ENCODE peak calls at places on chromosomes 1 and 21, in six cellular contexts. One of them, this sample, is unnamed.
A peak's percentile ranks its signal among the peaks of the same experiment; 100 is the strongest.

GRCh38 chr1:25169610-25170009 is 62.7 kb downstream of the SYF2 start:
- DNase-seq in breast epithelium: no peak
- DNase-seq in upper lobe of right lung: no peak
- DNase-seq in PC-3: no peak
- DNase-seq in right cardiac atrium: no peak
- DNase-seq in A549: no peak
- DNase-seq in this sample: no peak

GRCh38 chr1:107449326-107449725 is 308.5 kb downstream of the NTNG1 start:
- DNase-seq in breast epithelium: no peak
- DNase-seq in upper lobe of right lung: no peak
- DNase-seq in PC-3: no peak
- DNase-seq in right cardiac atrium: no peak
- DNase-seq in A549: no peak
- DNase-seq in this sample: no peak

GRCh38 chr1:165303415-165303814 is 53.1 kb downstream of the LMX1A start:
- DNase-seq in breast epithelium: no peak
- DNase-seq in upper lobe of right lung: no peak
- DNase-seq in PC-3: no peak
- DNase-seq in right cardiac atrium: no peak
- DNase-seq in A549: no peak
- DNase-seq in this sample: no peak

GRCh38 chr1:212650228-212650627 is 41.7 kb downstream of the ATF3 start:
- DNase-seq in breast epithelium: no peak
- DNase-seq in upper lobe of right lung: no peak
- DNase-seq in PC-3: no peak
- DNase-seq in right cardiac atrium: no peak
- DNase-seq in A549: no peak
- DNase-seq in this sample: peak; percentile 36

GRCh38 chr1:56972971-56973370 is 7.2 kb upstream of the C8B start:
- DNase-seq in breast epithelium: no peak
- DNase-seq in upper lobe of right lung: no peak
- DNase-seq in PC-3: no peak
- DNase-seq in right cardiac atrium: no peak
- DNase-seq in A549: no peak
- DNase-seq in this sample: no peak

GRCh38 chr1:113818585-113818984 is 6.3 kb upstream of the RSBN1 start:
- DNase-seq in breast epithelium: no peak
- DNase-seq in upper lobe of right lung: no peak
- DNase-seq in PC-3: no peak
- DNase-seq in right cardiac atrium: no peak
- DNase-seq in A549: no peak
- DNase-seq in this sample: no peak

GRCh38 chr1:231924183-231924582 is 297.6 kb downstream of the DISC1 start:
- DNase-seq in breast epithelium: no peak
- DNase-seq in upper lobe of right lung: no peak
- DNase-seq in PC-3: no peak
- DNase-seq in right cardiac atrium: no peak
- DNase-seq in A549: no peak
- DNase-seq in this sample: no peak

GRCh38 chr1:234656070-234656875 is 46.3 kb upstream of the IRF2BP2 start:
- DNase-seq in breast epithelium: no peak
- DNase-seq in upper lobe of right lung: no peak
- DNase-seq in PC-3: no peak
- DNase-seq in right cardiac atrium: no peak
- DNase-seq in A549: no peak
- DNase-seq in this sample: no peak

GRCh38 chr1:45792744-45793143 is 10.7 kb upstream of the MAST2 start:
- DNase-seq in breast epithelium: no peak
- DNase-seq in upper lobe of right lung: no peak
- DNase-seq in PC-3: no peak
- DNase-seq in right cardiac atrium: no peak
- DNase-seq in A549: no peak
- DNase-seq in this sample: no peak

GRCh38 chr1:17307946-17308345 is at the start of gene PADI4:
- DNase-seq in breast epithelium: no peak
- DNase-seq in upper lobe of right lung: no peak
- DNase-seq in PC-3: no peak
- DNase-seq in right cardiac atrium: no peak
- DNase-seq in A549: no peak
- DNase-seq in this sample: no peak

GRCh38 chr1:182617734-182618288 is 13.6 kb upstream of the RGS16 start:
- DNase-seq in breast epithelium: no peak
- DNase-seq in upper lobe of right lung: no peak
- DNase-seq in PC-3: no peak
- DNase-seq in right cardiac atrium: no peak
- DNase-seq in A549: no peak
- DNase-seq in this sample: peak; percentile 76

GRCh38 chr1:194024659-194025058 is 838.2 kb upstream of the B3GALT2 start:
- DNase-seq in breast epithelium: no peak
- DNase-seq in upper lobe of right lung: no peak
- DNase-seq in PC-3: peak; percentile 44
- DNase-seq in right cardiac atrium: no peak
- DNase-seq in A549: no peak
- DNase-seq in this sample: peak; percentile 92

GRCh38 chr1:196209265-196209664 is 399.0 kb downstream of the KCNT2 start:
- DNase-seq in breast epithelium: no peak
- DNase-seq in upper lobe of right lung: no peak
- DNase-seq in PC-3: no peak
- DNase-seq in right cardiac atrium: no peak
- DNase-seq in A549: no peak
- DNase-seq in this sample: no peak

GRCh38 chr1:39969048-39969447 is 14.1 kb downstream of the MFSD2A start:
- DNase-seq in breast epithelium: no peak
- DNase-seq in upper lobe of right lung: peak; percentile 73
- DNase-seq in PC-3: no peak
- DNase-seq in right cardiac atrium: no peak
- DNase-seq in A549: no peak
- DNase-seq in this sample: peak; percentile 79

GRCh38 chr1:154190550-154190949 is 1.4 kb downstream of the TPM3 start:
- DNase-seq in breast epithelium: no peak
- DNase-seq in upper lobe of right lung: no peak
- DNase-seq in PC-3: peak; percentile 39
- DNase-seq in right cardiac atrium: no peak
- DNase-seq in A549: no peak
- DNase-seq in this sample: no peak

GRCh38 chr1:197440730-197441129 is 172.7 kb downstream of the CRB1 start:
- DNase-seq in breast epithelium: no peak
- DNase-seq in upper lobe of right lung: no peak
- DNase-seq in PC-3: no peak
- DNase-seq in right cardiac atrium: peak; percentile 28
- DNase-seq in A549: no peak
- DNase-seq in this sample: no peak

DNA sequence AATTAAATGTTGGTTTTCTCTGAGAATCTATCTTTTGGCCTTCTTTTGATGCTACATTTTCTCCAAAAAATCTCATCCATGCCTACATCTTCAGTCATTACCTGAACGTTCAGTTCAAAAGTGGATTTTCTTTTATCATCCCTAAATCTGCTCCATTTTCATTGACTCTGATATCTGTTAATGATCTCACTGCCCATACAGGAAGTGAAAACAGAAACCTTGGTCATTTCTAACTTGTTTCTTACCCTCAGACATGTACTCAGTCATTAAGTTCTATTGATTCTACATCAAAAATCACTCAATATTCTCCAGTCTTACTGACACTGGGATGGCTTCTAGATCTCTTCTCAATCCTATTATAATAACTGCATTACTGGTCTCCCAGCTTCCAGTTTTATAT is 22.7 kb downstream of the PRKACB start:
- DNase-seq in breast epithelium: no peak
- DNase-seq in upper lobe of right lung: no peak
- DNase-seq in PC-3: no peak
- DNase-seq in right cardiac atrium: no peak
- DNase-seq in A549: no peak
- DNase-seq in this sample: no peak
- H3K4me3 ChIP-seq in breast epithelium: no peak overlapping the region
- H3K4me3 ChIP-seq in upper lobe of right lung: no peak overlapping the region
- H3K4me3 ChIP-seq in PC-3: no peak overlapping the region
- H3K4me3 ChIP-seq in right cardiac atrium: no peak overlapping the region
- H3K4me3 ChIP-seq in A549: no peak overlapping the region
- H3K4me3 ChIP-seq in this sample: no peak overlapping the region

GRCh38 chr1:243490748-243491686 is 235.2 kb downstream of the SDCCAG8 start:
- DNase-seq in breast epithelium: no peak
- DNase-seq in upper lobe of right lung: no peak
- DNase-seq in PC-3: no peak
- DNase-seq in right cardiac atrium: no peak
- DNase-seq in A549: no peak
- DNase-seq in this sample: no peak

GRCh38 chr1:243495032-243495431 is 239.2 kb downstream of the SDCCAG8 start:
- DNase-seq in breast epithelium: no peak
- DNase-seq in upper lobe of right lung: no peak
- DNase-seq in PC-3: no peak
- DNase-seq in right cardiac atrium: no peak
- DNase-seq in A549: no peak
- DNase-seq in this sample: no peak

GRCh38 chr1:243495442-243496172 is 239.8 kb downstream of the SDCCAG8 start:
- DNase-seq in breast epithelium: no peak
- DNase-seq in upper lobe of right lung: no peak
- DNase-seq in PC-3: no peak
- DNase-seq in right cardiac atrium: peak; percentile 71
- DNase-seq in A549: no peak
- DNase-seq in this sample: no peak

GRCh38 chr1:243496173-243496553 is 240.3 kb downstream of the SDCCAG8 start:
- DNase-seq in breast epithelium: no peak
- DNase-seq in upper lobe of right lung: peak; percentile 74
- DNase-seq in PC-3: no peak
- DNase-seq in right cardiac atrium: peak; percentile 82
- DNase-seq in A549: no peak
- DNase-seq in this sample: no peak

DNA sequence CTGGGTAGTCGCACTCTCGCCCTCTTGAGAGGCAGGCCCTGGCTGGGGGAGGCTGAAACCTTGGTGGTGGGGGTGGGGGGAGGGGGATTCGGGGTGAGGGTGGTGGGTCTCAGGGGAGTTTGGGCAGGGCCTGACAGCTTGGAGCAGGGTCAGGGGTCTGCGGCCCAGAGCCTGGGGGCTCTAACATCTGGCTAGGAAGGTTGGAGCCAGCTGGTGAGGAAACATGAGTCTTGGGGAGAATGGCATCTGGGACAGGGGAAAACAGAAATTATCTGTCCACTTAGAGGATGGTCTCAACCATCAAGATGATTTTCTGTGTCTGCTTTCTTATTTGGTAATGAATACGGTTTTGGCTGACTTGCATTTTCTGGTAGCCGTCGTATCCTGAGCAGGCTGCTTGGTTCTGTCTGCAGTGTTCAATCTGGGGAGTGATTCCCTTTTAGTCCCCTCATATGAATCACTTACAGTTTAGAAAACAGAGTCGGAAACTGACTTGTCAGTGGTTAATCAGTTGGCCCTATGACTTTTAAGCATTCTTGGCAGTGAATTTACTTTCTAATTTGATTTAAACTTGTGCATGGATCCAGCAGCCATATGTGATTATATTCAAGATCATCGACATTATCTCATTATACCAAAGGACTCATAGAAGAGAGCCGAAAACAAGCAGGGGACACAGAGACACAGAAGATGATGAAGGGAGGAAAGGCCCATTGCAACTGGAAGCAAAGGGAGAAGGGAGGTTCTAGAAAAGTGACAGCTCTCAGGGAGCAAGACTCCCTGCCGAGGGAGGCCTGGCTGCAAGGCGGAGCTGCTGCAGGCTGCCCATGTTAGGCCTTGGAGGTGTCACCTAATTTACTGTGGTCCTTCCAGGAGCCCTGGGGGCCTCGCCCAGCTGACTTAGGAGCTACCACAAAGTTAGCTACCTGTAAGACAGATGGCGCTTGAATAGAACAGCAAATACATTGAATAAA is 237.6 kb downstream of the SDCCAG8 start:
- DNase-seq in breast epithelium: no peak
- DNase-seq in upper lobe of right lung: no peak
- DNase-seq in PC-3: no peak
- DNase-seq in right cardiac atrium: no peak
- DNase-seq in A549: no peak
- DNase-seq in this sample: no peak
- H3K4me3 ChIP-seq in breast epithelium: no peak overlapping the region
- H3K4me3 ChIP-seq in upper lobe of right lung: no peak overlapping the region
- H3K4me3 ChIP-seq in PC-3: no peak overlapping the region
- H3K4me3 ChIP-seq in right cardiac atrium: no peak overlapping the region
- H3K4me3 ChIP-seq in A549: no peak overlapping the region
- H3K4me3 ChIP-seq in this sample: no peak overlapping the region

GRCh38 chr1:74271503-74271902 is 36.3 kb downstream of the TNNI3K start:
- DNase-seq in breast epithelium: no peak
- DNase-seq in upper lobe of right lung: no peak
- DNase-seq in PC-3: no peak
- DNase-seq in right cardiac atrium: no peak
- DNase-seq in A549: no peak
- DNase-seq in this sample: no peak
- H3K4me3 ChIP-seq in breast epithelium: no peak overlapping the region
- H3K4me3 ChIP-seq in upper lobe of right lung: no peak overlapping the region
- H3K4me3 ChIP-seq in PC-3: no peak overlapping the region
- H3K4me3 ChIP-seq in right cardiac atrium: no peak overlapping the region
- H3K4me3 ChIP-seq in A549: no peak overlapping the region
- H3K4me3 ChIP-seq in this sample: no peak overlapping the region

GRCh38 chr21:40844935-40845334 is 2.0 kb downstream of the DSCAM start:
- DNase-seq in breast epithelium: no peak
- DNase-seq in upper lobe of right lung: no peak
- DNase-seq in PC-3: no peak
- DNase-seq in right cardiac atrium: no peak
- DNase-seq in A549: no peak
- DNase-seq in this sample: peak; percentile 71

GRCh38 chr21:40842197-40842552 is 4.8 kb downstream of the DSCAM start:
- DNase-seq in breast epithelium: no peak
- DNase-seq in upper lobe of right lung: no peak
- DNase-seq in PC-3: no peak
- DNase-seq in right cardiac atrium: no peak
- DNase-seq in A549: no peak
- DNase-seq in this sample: no peak

GRCh38 chr21:40840441-40840840 is 6.5 kb downstream of the DSCAM start:
- DNase-seq in breast epithelium: no peak
- DNase-seq in upper lobe of right lung: no peak
- DNase-seq in PC-3: no peak
- DNase-seq in right cardiac atrium: no peak
- DNase-seq in A549: no peak
- DNase-seq in this sample: peak; percentile 44

GRCh38 chr21:40839551-40839950 is 7.4 kb downstream of the DSCAM start:
- DNase-seq in breast epithelium: no peak
- DNase-seq in upper lobe of right lung: no peak
- DNase-seq in PC-3: no peak
- DNase-seq in right cardiac atrium: no peak
- DNase-seq in A549: no peak
- DNase-seq in this sample: no peak

DNA sequence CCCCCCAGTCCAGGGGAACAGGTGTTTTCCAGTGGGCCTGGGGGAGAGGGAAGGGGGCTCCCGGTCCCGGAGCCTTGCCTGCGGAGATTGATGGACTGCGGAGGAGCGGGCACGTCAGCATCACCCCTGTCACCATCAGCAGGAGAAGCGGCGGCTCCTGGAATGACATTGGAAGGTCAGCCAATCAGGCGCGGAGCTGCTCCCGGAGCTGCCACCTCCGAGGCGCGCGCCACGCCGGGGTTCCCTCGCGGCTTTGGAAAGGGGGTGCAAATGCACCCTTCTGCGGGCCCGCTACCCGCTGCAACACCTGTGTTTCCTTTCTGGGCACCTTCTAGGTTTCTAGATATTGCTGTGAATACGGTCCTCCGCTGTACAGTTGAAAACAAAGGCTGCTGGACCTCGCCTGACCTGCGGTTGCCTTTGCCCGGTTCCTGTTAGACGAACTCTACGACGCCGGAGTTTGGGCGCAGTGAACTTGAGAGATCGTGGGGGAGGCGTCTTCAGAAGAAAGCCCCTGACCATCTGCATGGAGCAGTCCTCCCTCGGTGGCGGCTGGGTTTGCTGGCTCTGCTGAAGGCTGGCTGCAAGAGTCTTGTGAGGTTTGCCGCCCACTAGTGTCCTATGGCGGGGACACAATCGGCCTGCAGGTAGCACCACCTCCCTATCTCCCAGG is 5.3 kb downstream of the DSCAM start:
- DNase-seq in breast epithelium: no peak
- DNase-seq in upper lobe of right lung: peak; percentile 80
- DNase-seq in PC-3: peak; percentile 57
- DNase-seq in right cardiac atrium: peak; percentile 72
- DNase-seq in A549: peak; percentile 42
- DNase-seq in this sample: peak; percentile 54
- H3K4me3 ChIP-seq in breast epithelium: peak overlapping the region; percentile 61
- H3K4me3 ChIP-seq in upper lobe of right lung: peak overlapping the region; percentile 26
- H3K4me3 ChIP-seq in PC-3: peak overlapping the region; percentile 54
- H3K4me3 ChIP-seq in right cardiac atrium: no peak overlapping the region
- H3K4me3 ChIP-seq in A549: peak overlapping the region; percentile 28
- H3K4me3 ChIP-seq in this sample: peak overlapping the region; percentile 35

This sample was measured in bronchial epithelial cell.